ENCODE peak calls at places on chromosomes 2 and 18, in four cellular contexts. T is CD8-positive, alpha-beta memory T cell; V is PC-9; N is kidney. J is an unnamed sample.
A peak's percentile ranks its signal among the peaks of the same experiment; 100 is the strongest.

GRCh38 chr18:72605350-72605749 is 61.2 kb upstream of the CBLN2 start:
- DNase-seq in T (no peak), N (no peak), V (no peak), J (no peak)

GRCh38 chr2:64966017-64966416 is 23.2 kb upstream of the SLC1A4 start:
- DNase-seq in T (no peak), V (no peak), N (no peak), J (no peak)

GRCh38 chr2:211867845-211868361 is 670.7 kb downstream of the ERBB4 start:
- DNase-seq in V (peak; percentile 35), N (no peak), T (no peak), J (no peak)

GRCh38 chr2:44909831-44910230 is 31.7 kb upstream of the SIX3 start:
- DNase-seq in N (no peak), V (no peak), T (no peak), J (no peak)

GRCh38 chr2:19982268-19982667 is 7.6 kb downstream of the WDR35 start:
- DNase-seq in T (no peak), N (no peak), V (no peak), J (no peak)

GRCh38 chr18:45920367-45920766 is 46.8 kb downstream of the EPG5 start:
- DNase-seq in T (no peak), N (peak; percentile 84), V (peak; percentile 45), J (peak; percentile 23)

GRCh38 chr18:36608107-36608506 is 220.7 kb downstream of the TPGS2 start:
- DNase-seq in V (no peak), N (no peak), T (no peak), J (no peak)

GRCh38 chr18:13539050-13539449 is 187.3 kb downstream of the FAM210A start:
- DNase-seq in V (no peak), N (no peak), T (no peak), J (peak; percentile 30)

GRCh38 chr2:225740086-225740485 is 340.6 kb downstream of the NYAP2 start:
- DNase-seq in T (no peak), N (no peak), V (no peak), J (no peak)

GRCh38 chr2:136874258-136874657 is 108.9 kb downstream of the THSD7B start:
- DNase-seq in N (no peak), T (no peak), V (no peak), J (no peak)

GRCh38 chr2:94996401-94997100 is 29.0 kb upstream of the MAL start:
- DNase-seq in T (no peak), V (no peak), N (no peak), J (no peak)

GRCh38 chr2:66508358-66509071 is 73.6 kb downstream of the MEIS1 start:
- DNase-seq in N (no peak), T (no peak), V (peak; percentile 40), J (no peak)

GRCh38 chr2:209933499-209934458 is 68.7 kb upstream of the RPE start:
- DNase-seq in N (no peak), T (no peak), V (no peak), J (no peak)

GRCh38 chr2:127609031-127609751 is 36.8 kb upstream of the GPR17 start:
- DNase-seq in T (no peak), V (no peak), N (no peak), J (peak; percentile 83)

GRCh38 chr2:26471278-26471677 is 6.6 kb downstream of the OTOF start:
- DNase-seq in V (no peak), T (no peak), N (no peak), J (no peak)

GRCh38 chr2:22616031-22616430 is 768.9 kb upstream of the KLHL29 start:
- DNase-seq in T (no peak), N (no peak), V (no peak), J (no peak)

GRCh38 chr18:25661836-25662235 is 309.9 kb upstream of the ZNF521 start:
- DNase-seq in V (no peak), T (no peak), N (no peak), J (no peak)

GRCh38 chr2:1855150-1855549 is 110.8 kb upstream of the PXDN start:
- DNase-seq in V (no peak), T (no peak), N (no peak), J (no peak)

GRCh38 chr2:55482186-55482945 is 37.2 kb upstream of the CFAP36 start:
- DNase-seq in N (no peak), T (no peak), V (no peak), J (no peak)

DNA sequence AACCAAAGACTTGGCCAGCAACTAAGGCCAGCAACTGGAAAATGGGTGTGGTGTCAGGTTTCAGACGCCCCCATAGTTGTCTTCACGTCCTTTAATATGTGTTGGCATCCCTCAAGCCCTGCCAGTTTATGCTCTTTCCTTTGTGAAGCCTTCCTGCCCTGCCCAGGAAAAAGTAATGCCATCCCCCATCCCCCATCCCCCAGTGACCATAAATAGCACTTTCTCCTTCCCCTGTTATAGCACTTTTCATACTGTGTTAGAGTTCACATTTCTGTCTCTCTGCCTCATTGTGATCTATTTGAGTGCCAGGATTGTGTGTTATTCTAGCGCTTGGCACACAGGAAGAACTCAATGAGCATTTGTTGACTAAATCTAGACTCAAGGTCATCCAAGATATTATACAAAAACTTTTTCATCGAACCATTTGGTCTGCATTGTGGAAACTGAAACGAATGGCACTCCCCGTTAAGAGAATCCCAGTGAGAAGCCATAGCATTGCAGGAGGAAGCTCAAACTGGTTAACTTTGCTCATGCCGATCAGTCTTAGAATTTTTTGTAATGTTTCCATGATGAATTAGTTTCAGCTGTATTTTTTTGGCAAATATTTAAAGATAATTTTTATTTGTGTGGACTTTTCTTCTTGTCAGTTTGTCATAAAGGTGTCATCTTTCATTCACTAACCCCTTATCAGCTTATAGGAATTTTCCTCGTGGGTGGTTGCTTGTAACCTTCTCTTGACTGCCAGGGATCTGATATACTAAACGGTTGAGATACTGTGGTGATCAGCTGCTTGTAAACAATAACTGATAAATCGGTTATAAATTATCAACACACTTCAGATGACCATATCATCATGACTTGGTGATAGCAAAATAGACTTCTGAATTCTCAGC is 15.7 kb downstream of the CRIM1 start:
- DNase-seq in V (peak; percentile 58), T (no peak), N (no peak), J (no peak)
- H3K27ac ChIP-seq in V (peak overlapping the region; percentile 78), T (no peak overlapping the region), N (peak overlapping the region; percentile 35), J (no peak overlapping the region)

GRCh38 chr2:42495611-42496010 is 1.8 kb upstream of the KCNG3 start:
- DNase-seq in V (peak; percentile 16), T (no peak), N (no peak), J (no peak)

GRCh38 chr2:42493885-42494433 is at the start of gene KCNG3:
- DNase-seq in V (peak; percentile 65), T (peak; percentile 46), N (peak; percentile 83), J (no peak)

GRCh38 chr2:42494434-42495233 is 852 bp upstream of the KCNG3 start:
- DNase-seq in N (peak; percentile 83), T (peak; percentile 57), V (peak; percentile 99), J (peak; percentile 74)

GRCh38 chr2:42493468-42493884 is 306 bp downstream of the KCNG3 start:
- DNase-seq in V (no peak), T (no peak), N (peak; percentile 71), J (no peak)

DNA sequence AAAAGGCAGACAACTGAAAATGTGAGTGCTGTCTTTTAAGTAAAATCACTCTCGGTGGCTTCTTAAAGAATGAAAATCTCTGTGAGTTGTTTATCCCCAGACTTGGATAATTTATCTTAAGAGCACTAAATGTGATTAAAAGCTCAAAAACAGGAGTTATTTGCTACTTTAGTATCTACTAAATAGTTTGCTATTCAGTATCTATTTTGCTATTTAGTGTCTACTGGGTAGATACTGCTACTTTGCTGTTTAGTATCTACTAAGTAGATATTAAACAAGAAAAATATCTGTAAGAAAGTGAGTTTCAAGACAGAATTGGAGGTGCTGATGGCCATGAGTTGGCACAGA is 1.4 kb upstream of the KCNG3 start:
- DNase-seq in N (no peak), V (no peak), T (no peak), J (no peak)
- H3K4me1 ChIP-seq in N (no peaks in the 10 kb centered on the region), V (peaks cover 25% of the 10 kb centered on the region), T (no peaks in the 10 kb centered on the region), J (peaks cover 13% of the 10 kb centered on the region)

DNA sequence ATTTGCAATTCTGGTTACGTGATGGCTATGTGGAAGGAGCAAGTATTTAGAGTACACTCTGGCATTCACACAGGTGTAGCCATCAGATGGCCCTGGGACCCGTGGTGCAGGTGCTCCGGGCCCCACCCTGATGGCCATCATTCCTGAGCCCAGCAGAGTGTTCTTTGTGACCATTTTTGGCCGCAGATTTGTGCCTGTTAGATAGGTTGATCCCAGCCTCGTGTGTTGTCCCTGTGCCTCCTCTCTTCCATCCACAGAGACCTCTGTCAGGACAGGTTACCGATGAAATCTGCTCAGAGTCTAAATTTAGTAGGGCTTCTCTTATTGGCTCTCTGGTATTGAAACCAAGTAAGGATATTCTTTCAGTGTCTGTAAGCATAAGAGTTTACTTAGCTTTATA is 33.9 kb downstream of the MAPRE2 start:
- DNase-seq in N (no peak), T (no peak), V (no peak), J (no peak)
- H3K27ac ChIP-seq in N (no peak overlapping the region), T (no peak overlapping the region), V (no peak overlapping the region), J (no peak overlapping the region)

GRCh38 chr2:39432701-39433100 is 4.4 kb downstream of the MAP4K3 start:
- DNase-seq in T (no peak), N (no peak), V (no peak), J (no peak)
- H3K4me1 ChIP-seq in T (peaks cover 34% of the 10 kb centered on the region), N (peaks cover 19% of the 10 kb centered on the region), V (peaks cover 44% of the 10 kb centered on the region), J (peaks cover 37% of the 10 kb centered on the region)

GRCh38 chr2:168210898-168211570 is 36.4 kb downstream of the STK39 start:
- DNase-seq in V (peak; percentile 98), N (no peak), T (no peak), J (no peak)
- H3K27ac ChIP-seq in V (peak overlapping the region; percentile 99), N (no peak overlapping the region), T (no peak overlapping the region), J (no peak overlapping the region)

GRCh38 chr2:241722896-241723454 is 11.5 kb upstream of the D2HGDH start:
- DNase-seq in N (no peak), V (no peak), T (no peak), J (no peak)

GRCh38 chr2:241724975-241725870 is 9.2 kb upstream of the D2HGDH start:
- DNase-seq in N (no peak), T (no peak), V (no peak), J (no peak)

GRCh38 chr2:241721852-241722251 is 12.6 kb upstream of the D2HGDH start:
- DNase-seq in V (no peak), N (no peak), T (no peak), J (no peak)

GRCh38 chr2:241726459-241726858 is 8.0 kb upstream of the D2HGDH start:
- DNase-seq in V (no peak), T (no peak), N (no peak), J (no peak)

GRCh38 chr2:241724259-241724974 is 10.0 kb upstream of the D2HGDH start:
- DNase-seq in V (no peak), T (peak; percentile 17), N (no peak), J (peak; percentile 33)
- H3K4me1 ChIP-seq in V (no peaks in the 10 kb centered on the region), T (no peaks in the 10 kb centered on the region), N (no peaks in the 10 kb centered on the region), J (no peaks in the 10 kb centered on the region)

GRCh38 chr2:197089659-197090058 is 163.2 kb upstream of the PGAP1 start:
- DNase-seq in T (no peak), V (no peak), N (no peak), J (no peak)

GRCh38 chr2:197086500-197086899 is 160.0 kb upstream of the PGAP1 start:
- DNase-seq in N (no peak), T (no peak), V (no peak), J (no peak)

GRCh38 chr2:197085665-197086064 is 159.2 kb upstream of the PGAP1 start:
- DNase-seq in T (no peak), V (no peak), N (no peak), J (no peak)

GRCh38 chr2:197090713-197091367 is 164.3 kb upstream of the PGAP1 start:
- DNase-seq in V (no peak), N (no peak), T (no peak), J (no peak)

DNA sequence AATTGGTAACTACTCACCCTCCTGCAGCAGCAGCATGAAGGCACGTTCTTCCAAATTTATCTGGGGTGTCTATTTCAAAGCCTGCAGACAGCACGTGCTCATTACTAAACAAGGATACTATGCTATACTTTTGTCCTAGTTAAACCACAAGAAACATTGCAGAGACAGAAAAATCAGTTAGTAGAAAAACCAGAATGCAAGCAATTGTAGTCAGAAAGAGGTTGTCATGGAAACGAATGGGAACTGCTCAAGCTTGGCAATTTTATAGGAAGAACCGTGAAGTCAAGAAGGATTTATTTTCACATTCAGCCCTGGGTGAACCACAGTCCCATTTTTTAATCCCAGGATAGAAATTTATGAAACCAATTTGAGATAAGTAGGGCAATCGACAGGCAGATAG is 162.2 kb upstream of the PGAP1 start:
- DNase-seq in T (no peak), V (no peak), N (no peak), J (peak; percentile 51)
- H3K27ac ChIP-seq in T (no peak overlapping the region), V (no peak overlapping the region), N (no peak overlapping the region), J (peak overlapping the region; percentile 63)

J was measured in DND-41.